ENCODE peak calls at places on chromosome 14, in four cellular contexts. H, X, F and Z are unnamed samples.

GRCh38 chr14:22479781-22480464 is 109.1 kb downstream of the DAD1 start:
- DNase-seq in H (no peak), X (no peak), F (no peak), Z (no peak)

GRCh38 chr14:92728781-92729364 is 19.6 kb downstream of the LGMN start:
- DNase-seq in H (no peak), X (no peak), F (no peak), Z (no peak)

GRCh38 chr14:52351561-52352491 is 37.7 kb downstream of the PTGER2 start:
- DNase-seq in H (no peak), X (no peak), F (no peak), Z (peak; percentile 92)

GRCh38 chr14:20498622-20499021 is 6.7 kb upstream of the RNASE10 start:
- DNase-seq in H (no peak), X (no peak), F (no peak), Z (no peak)

GRCh38 chr14:31229009-31229408 is 21.4 kb upstream of the HECTD1 start:
- DNase-seq in H (no peak), X (no peak), F (no peak), Z (no peak)

GRCh38 chr14:104135121-104135903 is 3.1 kb upstream of the KIF26A start:
- DNase-seq in H (no peak), X (no peak), F (no peak), Z (no peak)

GRCh38 chr14:99035268-99035667 is 236.7 kb downstream of the BCL11B start:
- DNase-seq in H (peak; percentile 38), X (no peak), F (no peak), Z (no peak)

GRCh38 chr14:49970474-49971147 is 77.7 kb downstream of the ARF6 start:
- DNase-seq in H (peak; percentile 74), X (no peak), F (no peak), Z (peak; percentile 36)

GRCh38 chr14:31261523-31261858 is 53.9 kb upstream of the HECTD1 start:
- DNase-seq in H (no peak), X (no peak), F (no peak), Z (no peak)

GRCh38 chr14:34554540-34555250 is 15.2 kb upstream of the EAPP start:
- DNase-seq in H (no peak), X (no peak), F (no peak), Z (peak; percentile 29)

GRCh38 chr14:24196071-24197061 is 1.1 kb upstream of the TM9SF1 start:
- DNase-seq in H (no peak), X (no peak), F (no peak), Z (no peak)

GRCh38 chr14:104657563-104658324 is 31.7 kb upstream of the INF2 start:
- DNase-seq in H (no peak), X (no peak), F (no peak), Z (no peak)

GRCh38 chr14:98371141-98371540 is 900.9 kb downstream of the BCL11B start:
- DNase-seq in H (no peak), X (no peak), F (no peak), Z (no peak)

GRCh38 chr14:69320581-69321365 is 60.8 kb downstream of the GALNT16 start:
- DNase-seq in H (no peak), X (no peak), F (no peak), Z (no peak)

GRCh38 chr14:61344437-61345143 is 23.2 kb downstream of the PRKCH start:
- DNase-seq in H (no peak), X (no peak), F (no peak), Z (no peak)

GRCh38 chr14:61188196-61188595 is 92.9 kb downstream of the TMEM30B start:
- DNase-seq in H (no peak), X (no peak), F (no peak), Z (no peak)

GRCh38 chr14:69615471-69616407 is 4.3 kb downstream of the SUSD6 start:
- DNase-seq in H (no peak), X (peak; percentile 19), F (no peak), Z (peak; percentile 48)